ENCODE peak calls at places on chromosome 21, in eight cellular contexts. One of them, this sample, is unnamed.

GRCh38 chr21:35648512-35648911 is 411.8 kb downstream of the SETD4 start:
- DNase-seq in amniotic stem cell: no peak
- DNase-seq in HTR-8/SVneo: no peak
- DNase-seq in dorsolateral prefrontal cortex: no peak
- DNase-seq in Right ventricle myocardium inferior: no peak
- DNase-seq in left cardiac atrium: no peak
- DNase-seq in NCI-H187: no peak
- DNase-seq in astrocyte of the spinal cord: no peak
- DNase-seq in this sample: no peak

GRCh38 chr21:41598561-41599511 is 90.9 kb upstream of the TMPRSS2 start:
- DNase-seq in Right ventricle myocardium inferior: no peak
- DNase-seq in astrocyte of the spinal cord: no peak
- DNase-seq in amniotic stem cell: no peak
- DNase-seq in NCI-H187: no peak
- DNase-seq in left cardiac atrium: no peak
- DNase-seq in HTR-8/SVneo: no peak
- DNase-seq in dorsolateral prefrontal cortex: no peak
- DNase-seq in this sample: no peak

GRCh38 chr21:42532466-42533181 is 19.0 kb downstream of the SLC37A1 start:
- DNase-seq in Right ventricle myocardium inferior: peak
- DNase-seq in HTR-8/SVneo: no peak
- DNase-seq in left cardiac atrium: peak
- DNase-seq in NCI-H187: no peak
- DNase-seq in astrocyte of the spinal cord: no peak
- DNase-seq in dorsolateral prefrontal cortex: peak
- DNase-seq in amniotic stem cell: no peak
- DNase-seq in this sample: no peak

GRCh38 chr21:29888437-29888836 is 51.4 kb downstream of the GRIK1 start:
- DNase-seq in astrocyte of the spinal cord: no peak
- DNase-seq in dorsolateral prefrontal cortex: no peak
- DNase-seq in HTR-8/SVneo: no peak
- DNase-seq in NCI-H187: no peak
- DNase-seq in left cardiac atrium: no peak
- DNase-seq in amniotic stem cell: no peak
- DNase-seq in Right ventricle myocardium inferior: no peak
- DNase-seq in this sample: no peak

GRCh38 chr21:37117204-37117603 is 44.1 kb downstream of the TTC3 start:
- DNase-seq in amniotic stem cell: no peak
- DNase-seq in Right ventricle myocardium inferior: no peak
- DNase-seq in dorsolateral prefrontal cortex: no peak
- DNase-seq in astrocyte of the spinal cord: no peak
- DNase-seq in NCI-H187: no peak
- DNase-seq in HTR-8/SVneo: no peak
- DNase-seq in left cardiac atrium: no peak
- DNase-seq in this sample: no peak

GRCh38 chr21:33587792-33588484 is 546 bp downstream of the DONSON start:
- DNase-seq in amniotic stem cell: no peak
- DNase-seq in Right ventricle myocardium inferior: peak
- DNase-seq in HTR-8/SVneo: peak
- DNase-seq in astrocyte of the spinal cord: peak
- DNase-seq in left cardiac atrium: peak
- DNase-seq in NCI-H187: no peak
- DNase-seq in dorsolateral prefrontal cortex: no peak
- DNase-seq in this sample: no peak

GRCh38 chr21:30372139-30372770 is at the start of gene KRTAP13-2:
- DNase-seq in NCI-H187: no peak
- DNase-seq in Right ventricle myocardium inferior: no peak
- DNase-seq in amniotic stem cell: no peak
- DNase-seq in left cardiac atrium: no peak
- DNase-seq in HTR-8/SVneo: no peak
- DNase-seq in dorsolateral prefrontal cortex: no peak
- DNase-seq in astrocyte of the spinal cord: no peak
- DNase-seq in this sample: no peak

GRCh38 chr21:44815225-44815624 is 2.6 kb downstream of the SUMO3 start:
- DNase-seq in left cardiac atrium: no peak
- DNase-seq in NCI-H187: no peak
- DNase-seq in HTR-8/SVneo: no peak
- DNase-seq in Right ventricle myocardium inferior: no peak
- DNase-seq in dorsolateral prefrontal cortex: no peak
- DNase-seq in amniotic stem cell: no peak
- DNase-seq in astrocyte of the spinal cord: no peak
- DNase-seq in this sample: no peak

GRCh38 chr21:44874497-44875331 is 1.2 kb upstream of the PTTG1IP start:
- DNase-seq in astrocyte of the spinal cord: no peak
- DNase-seq in HTR-8/SVneo: no peak
- DNase-seq in Right ventricle myocardium inferior: peak
- DNase-seq in amniotic stem cell: no peak
- DNase-seq in NCI-H187: no peak
- DNase-seq in dorsolateral prefrontal cortex: no peak
- DNase-seq in left cardiac atrium: peak
- DNase-seq in this sample: no peak